ENCODE peak calls at places on chromosomes 5 and 9, in seven cellular contexts. S is lower leg skin; U is GM23338; E is mucosa of descending colon; Z is heart left ventricle; D is CD4-positive, alpha-beta memory T cell; L is uterus. T is an unnamed sample.

GRCh38 chr9:75086443-75087278 is 1.3 kb downstream of the NMRK1 start:
- DNase-seq in S (peak), U (peak), E (peak), Z (peak), D (no peak), L (peak), T (no peak)

GRCh38 chr5:140869555-140869886 is 764 bp downstream of the PCDHA11 start:
- DNase-seq in S (no peak), U (no peak), E (no peak), Z (no peak), D (no peak), L (no peak), T (no peak)

GRCh38 chr5:109857405-109858031 is 167.8 kb downstream of the MAN2A1 start:
- DNase-seq in S (no peak), U (no peak), E (no peak), Z (no peak), D (peak), L (no peak), T (no peak)

GRCh38 chr9:9924369-9924768 is 688.4 kb downstream of the PTPRD start:
- DNase-seq in S (no peak), U (no peak), E (no peak), Z (no peak), D (no peak), L (no peak), T (no peak)

GRCh38 chr5:31741496-31741895 is 102.6 kb downstream of the PDZD2 start:
- DNase-seq in S (no peak), U (no peak), E (no peak), Z (peak), D (no peak), L (no peak), T (no peak)

GRCh38 chr9:4678679-4679267 is 596 bp upstream of the CDC37L1 start:
- DNase-seq in S (no peak), U (peak), E (no peak), Z (no peak), D (no peak), L (peak), T (peak)

GRCh38 chr9:128163523-128164331 is 3.7 kb downstream of the BBLN start:
- DNase-seq in S (no peak), U (no peak), E (no peak), Z (no peak), D (no peak), L (no peak), T (no peak)

GRCh38 chr9:18673179-18673578 is 199.2 kb downstream of the ADAMTSL1 start:
- DNase-seq in S (no peak), U (no peak), E (no peak), Z (no peak), D (no peak), L (no peak), T (no peak)

GRCh38 chr5:175336781-175337180 is 107.2 kb downstream of the DRD1 start:
- DNase-seq in S (no peak), U (no peak), E (no peak), Z (no peak), D (no peak), L (no peak), T (no peak)

GRCh38 chr9:92728831-92729734 is 35.5 kb downstream of the BICD2 start:
- DNase-seq in S (no peak), U (peak), E (no peak), Z (peak), D (no peak), L (no peak), T (no peak)

GRCh38 chr9:107548298-107549142 is 59.0 kb upstream of the KLF4 start:
- DNase-seq in S (peak), U (no peak), E (no peak), Z (peak), D (no peak), L (peak), T (peak)

GRCh38 chr5:158736134-158736533 is 363.6 kb downstream of the EBF1 start:
- DNase-seq in S (no peak), U (no peak), E (no peak), Z (no peak), D (no peak), L (no peak), T (no peak)

GRCh38 chr9:114258866-114259799 is 63.8 kb upstream of the ORM1 start:
- DNase-seq in S (no peak), U (no peak), E (no peak), Z (no peak), D (no peak), L (no peak), T (no peak)

GRCh38 chr5:102922839-102923477 is 167.9 kb downstream of the PAM start:
- DNase-seq in S (no peak), U (no peak), E (no peak), Z (no peak), D (no peak), L (no peak), T (peak)

GRCh38 chr5:87541033-87541432 is 128.3 kb upstream of the CCNH start:
- DNase-seq in S (no peak), U (peak), E (no peak), Z (peak), D (no peak), L (peak), T (peak)

GRCh38 chr9:126440938-126441337 is 114.3 kb downstream of the MVB12B start:
- DNase-seq in S (no peak), U (peak), E (no peak), Z (no peak), D (no peak), L (no peak), T (no peak)

GRCh38 chr9:126440042-126440441 is 113.4 kb downstream of the MVB12B start:
- DNase-seq in S (no peak), U (no peak), E (no peak), Z (no peak), D (no peak), L (no peak), T (no peak)

GRCh38 chr9:126442636-126443035 is 116.0 kb downstream of the MVB12B start:
- DNase-seq in S (no peak), U (no peak), E (no peak), Z (no peak), D (no peak), L (no peak), T (no peak)

GRCh38 chr9:126439402-126439765 is 112.8 kb downstream of the MVB12B start:
- DNase-seq in S (no peak), U (no peak), E (no peak), Z (no peak), D (no peak), L (no peak), T (peak)

GRCh38 chr9:126443144-126443543 is 116.5 kb downstream of the MVB12B start:
- DNase-seq in S (no peak), U (no peak), E (no peak), Z (no peak), D (no peak), L (no peak), T (no peak)
- H3K4me3 ChIP-seq in S (no peak), U (no peak), E (no peak), Z (no peak), D (no peak), L (no peak), T (no peak)

DNA sequence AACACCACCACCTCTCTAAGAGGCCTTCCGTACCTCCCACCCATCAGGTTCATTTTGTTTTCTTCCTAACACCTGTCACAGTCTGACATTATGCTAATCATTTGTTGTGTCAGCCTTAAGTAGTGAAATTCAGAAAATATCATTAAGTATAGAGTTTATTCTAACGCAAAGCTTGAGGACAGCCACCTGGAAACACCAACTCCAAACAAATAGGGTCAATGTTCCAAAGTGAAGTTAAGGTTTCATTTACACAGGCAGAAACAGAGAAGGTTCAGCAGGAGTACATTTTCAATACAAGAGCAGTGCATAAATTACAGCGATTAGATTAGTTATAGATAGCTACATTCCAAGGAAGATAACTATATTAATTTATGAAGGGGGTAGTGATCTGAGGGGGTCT is 1.3 kb upstream of the SMC5 start:
- DNase-seq in S (no peak), U (no peak), E (no peak), Z (no peak), D (no peak), L (no peak), T (peak)
- H3K4me3 ChIP-seq in S (no peak), U (peak), E (no peak), Z (no peak), D (no peak), L (no peak), T (peak)

DNA sequence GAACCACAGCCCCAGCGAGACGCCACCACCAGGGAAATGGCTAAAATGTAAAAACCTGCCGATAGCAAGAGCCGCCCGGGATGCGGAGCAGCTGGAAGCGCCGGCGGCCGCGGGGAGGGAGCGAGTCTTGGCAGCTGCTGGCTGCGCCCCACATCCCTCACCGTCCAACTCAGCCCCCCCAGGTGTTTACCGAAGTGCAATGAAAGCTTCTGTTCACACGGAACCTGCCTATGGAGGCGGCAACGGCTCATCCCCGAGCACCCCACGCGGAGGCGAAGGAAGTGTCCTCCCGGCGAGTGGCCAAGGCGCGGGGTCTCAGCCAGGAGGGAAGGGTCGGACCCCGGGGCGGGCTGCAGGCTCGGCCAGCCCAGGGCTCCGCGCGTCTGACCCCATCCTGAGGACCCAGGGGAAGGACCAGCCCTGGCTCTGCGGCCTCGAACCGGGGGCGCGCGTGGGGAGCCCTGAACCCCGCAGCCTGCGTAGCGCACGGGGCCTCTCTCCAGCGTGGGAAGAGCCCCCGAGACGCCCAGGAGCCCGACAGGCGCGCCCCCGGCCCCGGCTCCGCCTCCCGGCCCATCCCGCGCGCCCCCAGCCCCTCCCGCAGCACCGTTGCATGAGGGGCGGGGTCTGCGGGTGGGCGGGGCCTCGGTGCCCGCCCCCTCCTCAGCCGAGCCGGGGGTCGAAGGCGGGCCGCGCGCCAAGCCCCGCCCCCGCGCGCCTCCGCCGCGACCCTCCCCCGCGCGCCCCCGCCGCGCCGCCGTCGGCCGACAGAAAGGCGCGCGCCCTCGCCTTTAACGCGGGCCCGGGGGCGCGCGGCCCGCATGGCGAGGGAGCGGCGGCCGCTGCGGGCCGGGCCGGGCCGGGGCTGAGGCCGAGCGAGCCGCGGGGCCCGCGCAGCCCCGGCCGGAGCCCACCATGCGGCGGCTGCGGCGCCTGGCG is at the start of gene DIPK1B:
- DNase-seq in S (no peak), U (peak), E (no peak), Z (no peak), D (no peak), L (no peak), T (peak)
- H3K4me3 ChIP-seq in S (no peak), U (peak), E (no peak), Z (peak), D (no peak), L (peak), T (no peak)

GRCh38 chr9:36151306-36152210 is 15.0 kb downstream of the GLIPR2 start:
- DNase-seq in S (no peak), U (no peak), E (peak), Z (peak), D (peak), L (no peak), T (no peak)
- H3K4me3 ChIP-seq in S (no peak), U (no peak), E (no peak), Z (no peak), D (peak), L (no peak), T (no peak)

DNA sequence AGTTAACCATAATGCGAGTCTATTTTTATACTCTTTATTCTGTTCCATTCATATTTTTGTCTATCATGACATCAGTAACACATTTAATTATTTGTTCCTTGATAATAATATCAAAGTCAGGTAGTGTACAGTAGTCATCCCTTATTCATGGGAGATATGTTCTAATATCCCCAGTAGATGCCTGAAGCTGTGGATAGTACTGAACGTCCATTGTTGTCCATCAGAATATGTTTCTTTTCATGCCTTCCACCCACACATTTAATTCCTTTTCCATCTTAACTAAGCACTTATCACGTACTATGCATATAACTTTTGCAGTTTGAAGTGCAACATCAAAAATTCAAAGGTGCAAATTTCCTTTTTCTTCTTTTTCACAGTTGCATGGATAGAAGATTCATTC is 53.6 kb downstream of the FER start:
- DNase-seq in S (no peak), U (no peak), E (no peak), Z (no peak), D (no peak), L (no peak), T (no peak)
- H3K4me3 ChIP-seq in S (no peak), U (no peak), E (no peak), Z (no peak), D (no peak), L (no peak), T (no peak)

GRCh38 chr5:167348286-167348926 is 943.0 kb upstream of the WWC1 start:
- DNase-seq in S (no peak), U (no peak), E (no peak), Z (no peak), D (no peak), L (no peak), T (no peak)
- H3K4me3 ChIP-seq in S (no peak), U (no peak), E (no peak), Z (no peak), D (no peak), L (no peak), T (no peak)

DNA sequence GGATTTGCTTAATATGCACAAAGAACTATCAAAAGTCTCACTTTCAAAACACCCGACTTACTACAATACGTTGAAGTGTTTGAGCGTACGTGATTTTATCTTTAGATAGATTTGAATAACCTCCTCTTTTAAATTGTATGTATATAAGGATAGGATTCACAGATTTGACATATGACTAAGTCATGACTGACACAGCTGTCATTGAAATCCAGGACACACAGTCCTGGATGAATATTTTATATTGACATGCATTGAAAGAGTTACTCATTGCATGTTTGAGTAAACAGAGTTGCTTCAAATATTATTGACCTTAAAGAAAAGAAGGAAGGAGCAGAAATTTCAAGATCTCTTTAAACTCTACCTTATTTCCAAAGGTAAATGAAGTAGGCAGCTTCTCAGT is 3.3 kb downstream of the MUSK start:
- DNase-seq in S (no peak), U (no peak), E (no peak), Z (no peak), D (no peak), L (no peak), T (no peak)
- H3K4me3 ChIP-seq in S (no peak), U (no peak), E (no peak), Z (no peak), D (no peak), L (no peak), T (no peak)

GRCh38 chr9:110125763-110126351 is 82.1 kb downstream of the C9orf152 start:
- DNase-seq in S (no peak), U (no peak), E (no peak), Z (no peak), D (no peak), L (no peak), T (no peak)
- H3K4me3 ChIP-seq in S (no peak), U (no peak), E (no peak), Z (no peak), D (no peak), L (peak), T (peak)